ENCODE peak calls at places on chromosomes 7 and 10, in four cellular contexts. T is NCI-H1417; R is anterior cingulate cortex; G is CD4-positive, alpha-beta T cell. O is an unnamed sample.

GRCh38 chr10:29106287-29106686 is 182.6 kb upstream of the LYZL1 start:
- DNase-seq in G (no peak), R (no peak), T (no peak), O (no peak)

GRCh38 chr7:33805630-33806233 is 99.6 kb upstream of the BMPER start:
- DNase-seq in G (no peak), T (no peak), R (no peak), O (no peak)

GRCh38 chr7:43511769-43512515 is 71.0 kb upstream of the STK17A start:
- DNase-seq in R (no peak), G (no peak), T (no peak), O (no peak)

GRCh38 chr7:39306028-39306570 is 260.1 kb upstream of the YAE1 start:
- DNase-seq in R (no peak), G (no peak), T (no peak), O (no peak)

GRCh38 chr10:125001313-125002043 is 59.6 kb downstream of the ZRANB1 start:
- DNase-seq in G (no peak), T (no peak), R (no peak), O (no peak)

GRCh38 chr10:91887075-91887899 is 22.0 kb downstream of the FGFBP3 start:
- DNase-seq in R (peak; percentile 27), G (peak; percentile 12), T (peak; percentile 1), O (no peak)

GRCh38 chr7:82517059-82517458 is 73.5 kb upstream of the CACNA2D1 start:
- DNase-seq in R (no peak), G (no peak), T (no peak), O (no peak)

GRCh38 chr10:122279725-122280141 is 8.6 kb downstream of the BTBD16 start:
- DNase-seq in R (peak; percentile 14), G (no peak), T (peak; percentile 26), O (no peak)

GRCh38 chr10:78974409-78975317 is 94.1 kb upstream of the ZMIZ1 start:
- DNase-seq in T (no peak), G (no peak), R (peak; percentile 71), O (peak; percentile 39)

GRCh38 chr10:61899045-61899444 is 2.5 kb upstream of the ARID5B start:
- DNase-seq in R (no peak), T (no peak), G (no peak), O (no peak)

GRCh38 chr10:72164617-72165016 is 51.2 kb upstream of the ANAPC16 start:
- DNase-seq in T (no peak), R (no peak), G (no peak), O (no peak)

GRCh38 chr7:1360521-1360971 is 98.7 kb downstream of the MICALL2 start:
- DNase-seq in R (no peak), T (no peak), G (no peak), O (no peak)

GRCh38 chr7:134547738-134548054 is 1.2 kb upstream of the AKR1B15 start:
- DNase-seq in R (no peak), T (no peak), G (no peak), O (no peak)

GRCh38 chr10:80322711-80323110 is 33.3 kb upstream of the MAT1A start:
- DNase-seq in T (no peak), R (no peak), G (no peak), O (no peak)

GRCh38 chr10:114404171-114405010 is at the start of gene AFAP1L2:
- DNase-seq in G (no peak), T (no peak), R (no peak), O (no peak)

GRCh38 chr10:98006266-98006665 is 24.2 kb downstream of the CRTAC1 start:
- DNase-seq in G (no peak), T (peak; percentile 6), R (no peak), O (no peak)

GRCh38 chr7:23246540-23246939 is at the start of gene GPNMB:
- DNase-seq in T (no peak), R (no peak), G (no peak), O (no peak)

GRCh38 chr10:80104066-80104926 is 25.8 kb downstream of the TMEM254 start:
- DNase-seq in T (no peak), R (no peak), G (no peak), O (no peak)

GRCh38 chr10:114179148-114179547 is at the start of gene TDRD1:
- DNase-seq in T (no peak), G (no peak), R (no peak), O (no peak)

GRCh38 chr10:60394444-60394843 is 4.8 kb upstream of the ANK3 start:
- DNase-seq in T (no peak), G (no peak), R (no peak), O (no peak)